ENCODE peak calls at places on chromosomes 1 and 21, in six cellular contexts. P, B, K, G, X and U are unnamed samples.

GRCh38 chr1:77975386-77975785 is 3.5 kb downstream of the FUBP1 start:
- DNase-seq in K (no peak), P (no peak), B (no peak), G (no peak), X (no peak), U (no peak)

GRCh38 chr21:43758132-43758619 is 17.9 kb downstream of the CSTB start:
- DNase-seq in X (no peak), P (no peak), B (no peak), G (no peak), K (no peak), U (no peak)

GRCh38 chr1:199684686-199685273 is 342.7 kb upstream of the NR5A2 start:
- DNase-seq in K (peak), P (no peak), G (peak), X (peak), B (peak), U (peak)

GRCh38 chr1:230809205-230809990 is 58.9 kb downstream of the C1orf198 start:
- DNase-seq in P (no peak), G (no peak), K (no peak), X (no peak), B (no peak), U (no peak)

GRCh38 chr21:38170283-38170682 is 86.5 kb upstream of the KCNJ15 start:
- DNase-seq in G (no peak), P (peak), X (no peak), K (no peak), B (no peak), U (no peak)

GRCh38 chr1:183632087-183632486 is 3.5 kb downstream of the ARPC5 start:
- DNase-seq in B (no peak), X (peak), K (no peak), P (no peak), G (no peak), U (no peak)

GRCh38 chr1:199687321-199687720 is 340.2 kb upstream of the NR5A2 start:
- DNase-seq in K (no peak), B (no peak), X (no peak), G (no peak), P (no peak), U (no peak)

GRCh38 chr1:154465621-154466020 is 36.4 kb upstream of the TDRD10 start:
- DNase-seq in X (no peak), G (no peak), K (no peak), B (no peak), P (no peak), U (no peak)

GRCh38 chr1:223738465-223739365 is 26.4 kb downstream of the CAPN2 start:
- DNase-seq in G (no peak), X (no peak), P (no peak), K (no peak), B (no peak), U (no peak)

GRCh38 chr1:184773762-184774320 is 19.2 kb upstream of the EDEM3 start:
- DNase-seq in P (no peak), B (no peak), G (no peak), K (no peak), X (no peak), U (no peak)

GRCh38 chr21:36200089-36200561 is 43.5 kb downstream of the DOP1B start:
- DNase-seq in B (no peak), X (no peak), K (no peak), G (no peak), P (no peak), U (no peak)

GRCh38 chr1:213970193-213970592 is 17.6 kb upstream of the PROX1 start:
- DNase-seq in X (no peak), K (no peak), P (no peak), G (no peak), B (no peak), U (no peak)

GRCh38 chr21:46124926-46125845 is 27.3 kb downstream of the COL6A2 start:
- DNase-seq in K (no peak), P (no peak), X (no peak), G (peak), B (no peak), U (peak)

GRCh38 chr1:59985901-59986735 is 59.5 kb upstream of the CYP2J2 start:
- DNase-seq in G (no peak), P (no peak), X (no peak), B (no peak), K (no peak), U (no peak)

GRCh38 chr1:53324728-53325297 is 3.1 kb downstream of the LRP8 start:
- DNase-seq in G (no peak), P (no peak), X (no peak), B (no peak), K (no peak), U (no peak)

GRCh38 chr1:46017876-46018503 is 114.4 kb downstream of the PIK3R3 start:
- DNase-seq in X (no peak), P (no peak), G (no peak), K (no peak), B (no peak), U (no peak)

GRCh38 chr1:198151688-198152087 is 5.1 kb upstream of the NEK7 start:
- DNase-seq in K (no peak), B (no peak), P (no peak), X (no peak), G (no peak), U (no peak)

GRCh38 chr1:42179900-42180329 is 15.4 kb upstream of the GUCA2A start:
- DNase-seq in G (no peak), B (no peak), P (no peak), K (no peak), X (no peak), U (no peak)
- TF ChIP-seq TAF1 in G (no peak), B (no peak), P (no peak), K (no peak), X (no peak), U (no peak)

GRCh38 chr1:178055779-178056471 is 38.0 kb upstream of the RASAL2 start:
- DNase-seq in G (peak), X (peak), K (no peak), P (no peak), B (peak), U (peak)
- TF ChIP-seq POLR2AphosphoS5 in G (no peak), X (peak), K (no peak), P (no peak), B (no peak), U (no peak)

DNA sequence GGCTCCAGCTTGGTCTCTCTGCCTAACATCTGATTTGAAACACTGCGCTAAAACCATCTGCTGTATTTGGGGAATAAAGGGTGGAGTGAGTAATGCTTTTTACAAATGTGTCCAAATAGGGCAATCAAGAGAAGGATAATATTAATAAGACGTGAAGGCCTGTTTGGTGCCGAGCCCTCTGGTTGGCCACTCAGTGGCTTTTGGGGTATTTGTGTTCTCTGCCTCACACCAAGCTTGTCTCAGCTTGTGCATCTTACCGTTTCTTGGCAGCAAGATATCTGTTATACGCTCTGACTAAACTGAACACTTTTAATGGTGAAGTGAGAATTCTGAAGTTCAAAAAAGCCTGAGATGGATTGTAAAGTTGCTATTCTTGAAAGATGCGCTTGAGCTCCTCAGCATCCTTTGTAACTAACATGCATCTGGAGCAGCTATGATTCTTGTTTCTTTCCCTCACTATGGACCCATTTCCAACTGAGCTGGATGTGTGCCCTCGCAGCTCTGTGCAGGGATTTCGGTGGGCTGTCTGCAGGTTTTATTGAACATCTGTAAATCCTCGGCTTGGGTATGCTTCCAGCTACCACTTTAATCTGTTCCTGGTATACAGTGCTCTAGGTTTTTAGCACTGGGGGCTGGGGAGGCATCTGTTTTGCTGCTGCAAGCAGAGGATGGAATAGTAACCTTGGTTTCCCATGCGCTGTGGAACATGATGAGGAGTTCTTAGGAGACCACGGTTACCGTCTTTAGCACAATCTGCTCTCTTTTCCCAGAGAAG is 269.5 kb downstream of the RWDD3 start:
- DNase-seq in G (no peak), X (no peak), K (no peak), P (no peak), B (no peak), U (no peak)
- TF ChIP-seq POLR2A in G (no peak), X (no peak), K (no peak), P (no peak), B (no peak), U (no peak)

DNA sequence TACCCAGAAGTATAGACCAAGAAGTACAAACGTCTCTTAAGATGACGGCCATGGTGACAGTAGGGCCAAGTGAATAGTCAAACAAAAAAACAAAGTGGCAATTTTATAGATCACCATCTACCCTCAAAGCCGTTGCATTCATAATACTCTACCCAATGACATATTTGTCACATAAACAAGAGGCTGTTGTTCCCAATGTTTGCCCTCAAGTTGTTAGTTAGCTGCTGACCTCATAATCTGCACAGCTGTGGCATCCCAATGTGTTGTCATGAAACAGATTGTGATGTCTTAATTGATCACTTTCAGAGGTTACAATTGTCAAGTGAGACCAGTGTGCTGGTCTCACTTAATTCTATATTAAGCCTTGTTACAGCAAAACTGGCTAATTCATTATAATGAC is 333.8 kb downstream of the ST6GALNAC3 start:
- DNase-seq in K (no peak), P (no peak), X (no peak), G (no peak), B (no peak), U (no peak)
- TF ChIP-seq TAF1 in K (no peak), P (no peak), X (no peak), G (no peak), B (no peak), U (no peak)

GRCh38 chr1:227731696-227732585 is 3.2 kb downstream of the JMJD4 start:
- DNase-seq in K (no peak), G (no peak), P (no peak), X (no peak), B (no peak), U (no peak)
- TF ChIP-seq POLR2AphosphoS5 in K (no peak), G (no peak), P (no peak), X (no peak), B (no peak), U (no peak)

DNA sequence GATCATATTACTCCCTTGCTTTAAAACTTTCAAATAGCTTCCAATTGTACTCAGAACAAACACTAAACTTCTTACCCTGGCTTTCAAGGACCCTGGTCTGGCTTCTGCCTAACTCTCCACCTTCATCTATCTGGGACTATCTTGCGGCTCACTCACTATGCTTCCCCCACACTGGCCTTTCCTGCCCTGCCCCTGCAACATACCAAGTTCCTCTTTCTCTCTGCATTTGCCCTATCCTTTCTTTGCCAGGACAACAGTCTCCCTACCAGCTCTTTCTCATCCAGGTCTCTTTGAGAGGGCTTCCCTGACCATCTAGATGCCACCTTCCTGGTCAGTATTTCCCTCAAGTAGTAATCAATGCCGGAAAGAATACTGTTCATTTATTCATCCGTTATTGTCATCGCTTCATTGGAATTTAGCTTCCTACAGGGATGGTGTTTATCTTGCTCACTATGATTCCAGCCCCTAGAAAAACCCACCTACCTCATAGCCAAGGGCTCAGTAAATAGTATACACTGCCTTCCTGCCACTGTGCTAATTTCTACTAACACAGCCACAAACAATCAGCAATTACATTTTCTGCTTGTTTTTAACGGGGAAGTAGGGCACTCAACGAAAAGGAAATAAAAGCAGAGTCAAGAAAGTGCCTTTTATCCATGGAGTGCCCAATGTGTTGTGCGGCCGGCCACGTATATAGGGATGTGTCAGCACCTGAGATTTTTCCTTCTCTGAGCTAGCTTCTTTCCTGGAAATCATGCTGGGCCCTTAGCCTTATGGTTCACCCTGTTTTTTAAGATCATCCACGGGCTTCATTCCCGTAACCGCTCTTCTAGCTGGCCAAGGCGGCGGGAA is 521 bp upstream of the CDC7 start:
- DNase-seq in X (peak), P (no peak), G (no peak), K (peak), B (no peak), U (no peak)
- TF ChIP-seq POLR2A in X (no peak), P (no peak), G (no peak), K (no peak), B (no peak), U (no peak)

GRCh38 chr1:240790851-240791250 is 178.9 kb upstream of the GREM2 start:
- DNase-seq in X (no peak), K (no peak), P (no peak), B (no peak), G (no peak), U (no peak)
- TF ChIP-seq TAF1 in X (no peak), K (no peak), P (no peak), B (no peak), G (no peak), U (no peak)

DNA sequence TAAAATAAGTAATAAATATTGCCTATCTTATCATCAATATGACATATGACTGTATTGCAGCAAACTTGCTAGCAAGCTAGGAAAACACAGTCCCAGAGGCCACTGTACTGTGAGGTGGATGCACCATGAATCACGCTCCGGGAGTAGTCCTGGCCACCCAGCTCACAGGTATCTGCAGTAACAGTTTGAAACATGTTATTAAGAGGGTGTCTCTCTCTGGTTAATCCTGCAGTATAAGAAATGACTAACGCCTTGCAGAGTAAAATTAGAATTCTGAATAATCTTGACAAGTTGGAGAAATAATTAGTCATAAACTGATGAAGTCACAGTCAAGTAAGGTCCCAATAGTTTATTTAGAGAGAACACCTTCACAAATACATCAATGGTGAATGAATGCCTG is 34.0 kb upstream of the DPT start:
- DNase-seq in B (no peak), P (no peak), K (no peak), G (no peak), X (no peak), U (no peak)
- TF ChIP-seq POLR2AphosphoS5 in B (no peak), P (no peak), K (no peak), G (no peak), X (no peak), U (no peak)